ENCODE peak calls at places on chromosomes 1 and 21, in eight cellular contexts. D, U, R, Y, A, J, G and N are unnamed samples.

GRCh38 chr1:47810964-47811650 is 186.1 kb downstream of the TRABD2B start:
- DNase-seq in Y (no peak), A (no peak), G (no peak), J (no peak), D (no peak), R (no peak), U (no peak), N (no peak)

GRCh38 chr1:151346082-151346768 is 827 bp downstream of the RFX5 start:
- DNase-seq in Y (no peak), G (no peak), U (no peak), J (no peak), D (no peak), R (no peak), A (no peak), N (no peak)

GRCh38 chr1:102699524-102699923 is 408.8 kb downstream of the COL11A1 start:
- DNase-seq in G (no peak), Y (no peak), D (no peak), U (no peak), A (no peak), J (no peak), R (no peak), N (no peak)

GRCh38 chr1:21639594-21640041 is 29.5 kb downstream of the RAP1GAP start:
- DNase-seq in Y (no peak), D (peak), J (no peak), R (no peak), U (no peak), A (no peak), G (peak), N (no peak)

GRCh38 chr1:28297826-28298225 is 31.0 kb upstream of the MED18 start:
- DNase-seq in G (no peak), Y (no peak), A (no peak), J (no peak), R (no peak), U (no peak), D (no peak), N (no peak)

GRCh38 chr21:36463204-36463603 is 16.7 kb downstream of the CLDN14 start:
- DNase-seq in R (no peak), G (no peak), U (no peak), Y (no peak), J (no peak), A (no peak), D (no peak), N (no peak)

GRCh38 chr1:51189421-51190073 is 46.5 kb upstream of the RNF11 start:
- DNase-seq in Y (peak), D (no peak), A (peak), J (peak), U (peak), R (no peak), G (peak), N (no peak)

GRCh38 chr1:227245613-227246320 is 72.5 kb downstream of the CDC42BPA start:
- DNase-seq in R (no peak), D (no peak), A (no peak), G (no peak), Y (peak), U (no peak), J (no peak), N (no peak)

GRCh38 chr1:16971330-16972209 is 8.8 kb downstream of the MFAP2 start:
- DNase-seq in G (peak), U (no peak), J (no peak), Y (peak), R (peak), D (no peak), A (no peak), N (no peak)

GRCh38 chr1:8871539-8871935 is 6.9 kb downstream of the ENO1 start:
- DNase-seq in R (no peak), J (no peak), U (no peak), G (no peak), Y (no peak), D (no peak), A (no peak), N (no peak)

GRCh38 chr1:111967067-111967690 is 22.3 kb downstream of the KCND3 start:
- DNase-seq in R (no peak), A (no peak), Y (no peak), J (no peak), D (no peak), U (no peak), G (no peak), N (no peak)

GRCh38 chr1:19665044-19665455 is 375 bp downstream of the HTR6 start:
- DNase-seq in J (no peak), G (no peak), A (no peak), D (no peak), U (no peak), R (no peak), Y (no peak), N (no peak)

GRCh38 chr1:54453089-54453488 is 46.9 kb upstream of the SSBP3 start:
- DNase-seq in Y (no peak), D (no peak), J (no peak), G (no peak), A (no peak), U (no peak), R (no peak), N (no peak)

GRCh38 chr1:111290640-111291039 is at the start of gene CHIA:
- DNase-seq in D (no peak), A (peak), G (peak), U (peak), Y (no peak), R (no peak), J (no peak), N (no peak)

GRCh38 chr1:201904579-201904978 is 15.9 kb downstream of the SHISA4 start:
- DNase-seq in Y (peak), R (no peak), U (peak), D (no peak), A (no peak), J (peak), G (no peak), N (no peak)

GRCh38 chr1:40532844-40533424 is 1.5 kb downstream of the ZNF684 start:
- DNase-seq in U (peak), D (no peak), J (no peak), R (no peak), A (peak), Y (peak), G (peak), N (no peak)

GRCh38 chr1:172351347-172351746 is 69.1 kb upstream of the C1orf105 start:
- DNase-seq in J (peak), R (no peak), U (peak), Y (peak), A (no peak), G (no peak), D (no peak), N (no peak)

GRCh38 chr1:189859385-189859977 is 618.2 kb downstream of the BRINP3 start:
- DNase-seq in R (peak), J (no peak), D (no peak), Y (no peak), A (no peak), U (no peak), G (peak), N (no peak)

GRCh38 chr1:229756666-229757065 is 130.6 kb downstream of the URB2 start:
- DNase-seq in G (peak), D (no peak), Y (peak), A (no peak), U (peak), J (peak), R (no peak), N (no peak)

GRCh38 chr1:20521960-20522861 is 14.3 kb upstream of the MUL1 start:
- DNase-seq in Y (peak), G (peak), A (peak), D (peak), R (peak), U (peak), J (peak), N (peak)

GRCh38 chr1:226603030-226603960 is 54.7 kb downstream of the STUM start:
- DNase-seq in D (no peak), Y (peak), J (peak), R (no peak), A (peak), U (peak), G (peak), N (no peak)

GRCh38 chr1:38941093-38941492 is 537 bp downstream of the RHBDL2 start:
- DNase-seq in G (no peak), R (no peak), Y (no peak), A (no peak), D (no peak), J (no peak), U (peak), N (no peak)

GRCh38 chr1:182786223-182787001 is 3.2 kb upstream of the NPL start:
- DNase-seq in J (peak), D (peak), Y (peak), U (peak), R (peak), G (peak), A (peak), N (no peak)

GRCh38 chr1:223052931-223053330 is 90.1 kb downstream of the TLR5 start:
- DNase-seq in J (no peak), A (no peak), U (peak), G (peak), D (no peak), R (no peak), Y (no peak), N (no peak)

GRCh38 chr1:15703562-15703961 is 19.4 kb downstream of the PLEKHM2 start:
- DNase-seq in A (no peak), D (peak), J (peak), G (peak), U (peak), Y (peak), R (no peak), N (no peak)

GRCh38 chr1:6738987-6739386 is 37.4 kb upstream of the DNAJC11 start:
- DNase-seq in D (no peak), U (peak), A (no peak), G (peak), J (no peak), Y (no peak), R (no peak), N (no peak)

GRCh38 chr1:1228596-1229321 is 3.0 kb downstream of the SDF4 start:
- DNase-seq in U (no peak), J (no peak), G (no peak), R (no peak), A (no peak), Y (no peak), D (no peak), N (no peak)

GRCh38 chr1:7224081-7224534 is 438.9 kb downstream of the CAMTA1 start:
- DNase-seq in R (no peak), D (no peak), A (no peak), J (no peak), U (no peak), G (no peak), Y (peak), N (no peak)

GRCh38 chr21:16117851-16118592 is 388.2 kb downstream of the USP25 start:
- DNase-seq in J (peak), Y (peak), U (peak), A (no peak), R (no peak), D (no peak), G (peak), N (no peak)

GRCh38 chr1:246971322-246971721 is 36.5 kb downstream of the ZNF695 start:
- DNase-seq in G (peak), A (no peak), D (peak), R (peak), J (no peak), Y (peak), U (peak), N (no peak)

GRCh38 chr1:169049258-169049936 is 57.1 kb upstream of the ATP1B1 start:
- DNase-seq in R (no peak), U (no peak), D (no peak), G (no peak), A (no peak), J (peak), Y (no peak), N (no peak)

GRCh38 chr1:32818804-32819541 is 1.5 kb downstream of the S100PBP start:
- DNase-seq in J (no peak), D (no peak), R (no peak), U (no peak), Y (no peak), A (no peak), G (no peak), N (no peak)

GRCh38 chr1:43776043-43776761 is 68.9 kb downstream of the ST3GAL3 start:
- DNase-seq in Y (peak), J (peak), D (no peak), U (peak), R (no peak), A (no peak), G (peak), N (no peak)

GRCh38 chr1:15066191-15066590 is 87.4 kb upstream of the TMEM51 start:
- DNase-seq in U (no peak), G (no peak), Y (no peak), A (no peak), R (no peak), J (no peak), D (no peak), N (no peak)